ENCODE peak calls at places on chromosomes 4 and X, in four cellular contexts. W is mammary epithelial cell, H is lung, Q is lower lobe of right lung. X is an unnamed sample.

GRCh38 chr4:183200453-183200852 is 101.4 kb downstream of the WWC2 start:
- DNase-seq in W (peak; percentile 84), H (peak; percentile 83), Q (peak; percentile 83), X (no peak)

GRCh38 chrX:78527263-78527662 is 131.9 kb downstream of the RTL3 start:
- DNase-seq in W (peak; percentile 45), H (no peak), Q (no peak), X (no peak)

GRCh38 chr4:7384003-7384928 is 50.5 kb downstream of the PSAPL1 start:
- DNase-seq in W (no peak), H (no peak), Q (peak; percentile 24), X (no peak)

GRCh38 chrX:74349387-74349786 is 45.4 kb downstream of the ZCCHC13 start:
- DNase-seq in W (peak; percentile 56), H (no peak), Q (no peak), X (no peak)

GRCh38 chrX:40140706-40141499 is 43.1 kb upstream of the BCOR start:
- DNase-seq in W (no peak), H (no peak), Q (peak; percentile 57), X (no peak)

GRCh38 chr4:102620697-102621497 is 119.7 kb downstream of the NFKB1 start:
- DNase-seq in W (peak; percentile 71), H (no peak), Q (no peak), X (no peak)

GRCh38 chr4:54912155-54912554 is 213.2 kb downstream of the KDR start:
- DNase-seq in W (peak; percentile 23), H (no peak), Q (no peak), X (no peak)

GRCh38 chr4:90670183-90670582 is 543.0 kb downstream of the CCSER1 start:
- DNase-seq in W (no peak), H (no peak), Q (no peak), X (no peak)

GRCh38 chrX:72568406-72569092 is 4.1 kb downstream of the HDAC8 start:
- DNase-seq in W (no peak), H (no peak), Q (no peak), X (no peak)

GRCh38 chr4:20086768-20087167 is 164.9 kb upstream of the SLIT2 start:
- DNase-seq in W (no peak), H (no peak), Q (no peak), X (no peak)

GRCh38 chr4:54543088-54543795 is 114.5 kb upstream of the KIT start:
- DNase-seq in W (peak; percentile 83), H (no peak), Q (no peak), X (no peak)

GRCh38 chrX:150977411-150978162 is 5.5 kb upstream of the HMGB3 start:
- DNase-seq in W (no peak), H (no peak), Q (no peak), X (no peak)

GRCh38 chr4:113449407-113449974 is 312.0 kb downstream of the CAMK2D start:
- DNase-seq in W (no peak), H (no peak), Q (no peak), X (no peak)

GRCh38 chrX:153925387-153925738 is 701 bp downstream of the ARHGAP4 start:
- DNase-seq in W (no peak), H (no peak), Q (no peak), X (no peak)

GRCh38 chrX:46506076-46506475 is 39.1 kb downstream of the ZNF674 start:
- DNase-seq in W (no peak), H (no peak), Q (no peak), X (no peak)

GRCh38 chr4:75848891-75849290 is 53.4 kb downstream of the PPEF2 start:
- DNase-seq in W (peak; percentile 15), H (no peak), Q (no peak), X (no peak)

GRCh38 chr4:130124066-130124465 is 1028.1 kb downstream of the C4orf33 start:
- DNase-seq in W (no peak), H (no peak), Q (no peak), X (no peak)

GRCh38 chr4:89898304-89898716 is 3.7 kb downstream of the MMRN1 start:
- DNase-seq in W (no peak), H (no peak), Q (no peak), X (no peak)

GRCh38 chrX:134849390-134849789 is 141.4 kb upstream of the SMIM10 start:
- DNase-seq in W (peak; percentile 11), H (no peak), Q (no peak), X (no peak)

GRCh38 chrX:3076416-3076991 is 35.2 kb downstream of the ARSF start:
- DNase-seq in W (no peak), H (no peak), Q (no peak), X (no peak)

GRCh38 chr4:87118826-87119225 is 101.6 kb downstream of the KLHL8 start:
- DNase-seq in W (peak; percentile 27), H (no peak), Q (no peak), X (no peak)

GRCh38 chr4:121096629-121097028 is 24.3 kb upstream of the NDNF start:
- DNase-seq in W (peak; percentile 7), H (no peak), Q (no peak), X (no peak)

GRCh38 chr4:183099537-183100297 is 660 bp downstream of the WWC2 start:
- DNase-seq in W (peak; percentile 35), H (peak; percentile 34), Q (peak; percentile 67), X (no peak)

GRCh38 chr4:3263053-3263958 is 14.3 kb downstream of the MSANTD1 start:
- DNase-seq in W (no peak), H (no peak), Q (no peak), X (no peak)

GRCh38 chr4:10582059-10582686 is 102.4 kb downstream of the CLNK start:
- DNase-seq in W (peak; percentile 35), H (peak; percentile 39), Q (no peak), X (no peak)

GRCh38 chr4:81572398-81572797 is 100.7 kb upstream of the RASGEF1B start:
- DNase-seq in W (no peak), H (no peak), Q (no peak), X (no peak)

GRCh38 chrX:38515291-38515690 is 46.1 kb upstream of the TSPAN7 start:
- DNase-seq in W (no peak), H (no peak), Q (no peak), X (no peak)

GRCh38 chr4:1178300-1179088 is 6.1 kb upstream of the SPON2 start:
- DNase-seq in W (peak; percentile 24), H (no peak), Q (no peak), X (no peak)

GRCh38 chr4:38980903-38981676 is 51.1 kb downstream of the TMEM156 start:
- DNase-seq in W (no peak), H (no peak), Q (no peak), X (no peak)

GRCh38 chr4:165965503-165965902 is 92.5 kb downstream of the TLL1 start:
- DNase-seq in W (peak; percentile 68), H (no peak), Q (no peak), X (no peak)

GRCh38 chrX:39261446-39262147 is 460.3 kb downstream of the MID1IP1 start:
- DNase-seq in W (peak; percentile 82), H (no peak), Q (no peak), X (no peak)

GRCh38 chrX:119606508-119607389 is 525 bp upstream of the NKRF start:
- DNase-seq in W (no peak), H (no peak), Q (no peak), X (no peak)

GRCh38 chr4:75327804-75328512 is 186.2 kb downstream of the RCHY1 start:
- DNase-seq in W (no peak), H (no peak), Q (no peak), X (no peak)

GRCh38 chrX:50492720-50493119 is 22.1 kb upstream of the DGKK start:
- DNase-seq in W (no peak), H (no peak), Q (no peak), X (no peak)

GRCh38 chr4:184911310-184911709 is 85.5 kb upstream of the ACSL1 start:
- DNase-seq in W (peak; percentile 97), H (no peak), Q (no peak), X (no peak)

DNA sequence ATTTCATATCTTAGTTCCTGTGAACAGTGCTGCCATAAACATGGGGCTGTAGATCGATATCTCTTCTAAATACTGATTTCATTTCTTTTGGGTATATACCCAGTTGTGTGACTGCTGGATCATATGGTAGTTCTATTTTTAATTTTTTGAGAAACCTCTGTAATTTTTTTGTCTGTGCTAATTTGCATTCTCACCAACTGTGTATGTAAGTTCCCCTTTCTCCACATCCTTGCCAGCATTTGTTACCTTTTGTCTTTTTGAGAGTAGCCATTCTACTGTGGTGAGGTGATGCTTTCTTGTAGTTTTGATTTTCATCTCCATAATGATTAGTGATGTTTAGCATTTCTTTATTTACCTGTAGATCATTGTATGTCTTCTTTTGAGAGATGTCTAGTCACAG is 2086.5 kb upstream of the TENM3 start:
- DNase-seq in W (no peak), H (no peak), Q (no peak), X (no peak)
- H3K4me1 ChIP-seq in W (no peaks in the 10 kb centered on the region), H (no peaks in the 10 kb centered on the region), Q (no peaks in the 10 kb centered on the region), X (no peaks in the 10 kb centered on the region)

GRCh38 chr4:72569719-72570235 is 756 bp upstream of the ADAMTS3 start:
- DNase-seq in W (no peak), H (no peak), Q (no peak), X (no peak)
- H3K4me3 ChIP-seq in W (no peak overlapping the region), H (peak overlapping the region; percentile 48), Q (peak overlapping the region; percentile 65), X (no peak overlapping the region)

GRCh38 chrX:103686199-103687072 is at the start of gene MORF4L2:
- DNase-seq in W (peak; percentile 97), H (peak; percentile 92), Q (peak; percentile 90), X (peak; percentile 92)
- H3K9me3 ChIP-seq in W (no peaks in the 10 kb centered on the region), H (no peaks in the 10 kb centered on the region), Q (no peaks in the 10 kb centered on the region), X (no peaks in the 10 kb centered on the region)

GRCh38 chrX:68932611-68933010 is 103.8 kb downstream of the EFNB1 start:
- DNase-seq in W (no peak), H (no peak), Q (no peak), X (no peak)
- H3K4me1 ChIP-seq in W (peaks cover 37% of the 10 kb centered on the region), H (peaks cover 2% of the 10 kb centered on the region), Q (no peaks in the 10 kb centered on the region), X (no peaks in the 10 kb centered on the region)

GRCh38 chr4:116925900-116926457 is 159.4 kb downstream of the TRAM1L1 start:
- DNase-seq in W (no peak), H (peak; percentile 30), Q (peak; percentile 43), X (no peak)
- H3K4me3 ChIP-seq in W (no peak overlapping the region), H (no peak overlapping the region), Q (peak overlapping the region; percentile 32), X (no peak overlapping the region)

DNA sequence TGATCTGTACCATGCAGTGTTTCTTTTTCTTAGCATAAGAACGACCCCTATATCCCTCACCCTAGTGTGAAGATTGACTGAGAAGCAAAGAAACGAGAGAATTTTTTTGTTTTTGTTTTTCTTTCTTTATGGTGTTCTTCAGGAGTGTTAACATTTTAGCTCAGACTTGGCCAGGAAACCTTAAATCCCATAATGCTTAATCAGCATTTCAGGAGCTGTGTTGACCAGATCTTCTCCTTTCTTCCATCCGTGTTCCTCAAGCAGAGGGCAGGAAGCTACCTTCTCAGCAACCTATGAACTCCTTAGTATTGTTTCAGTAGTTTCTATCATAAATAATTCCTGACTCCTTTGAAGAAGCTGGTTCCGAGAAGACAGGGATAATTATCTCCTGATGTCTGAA is 1501.5 kb downstream of the STIM2 start:
- DNase-seq in W (no peak), H (no peak), Q (no peak), X (no peak)
- H3K9me3 ChIP-seq in W (no peaks in the 10 kb centered on the region), H (no peaks in the 10 kb centered on the region), Q (no peaks in the 10 kb centered on the region), X (no peaks in the 10 kb centered on the region)

GRCh38 chrX:13082286-13083065 is 38.1 kb upstream of the FAM9C start:
- DNase-seq in W (no peak), H (no peak), Q (no peak), X (no peak)
- H3K4me1 ChIP-seq in W (peaks cover 3% of the 10 kb centered on the region), H (peaks cover 2% of the 10 kb centered on the region), Q (peaks cover 44% of the 10 kb centered on the region), X (peaks cover 95% of the 10 kb centered on the region)

GRCh38 chr4:172809319-172809718 is 359.3 kb upstream of the GALNT7 start:
- DNase-seq in W (no peak), H (no peak), Q (no peak), X (no peak)
- H3K4me3 ChIP-seq in W (no peak overlapping the region), H (no peak overlapping the region), Q (no peak overlapping the region), X (no peak overlapping the region)

GRCh38 chrX:13067842-13068241 is 23.4 kb upstream of the FAM9C start:
- DNase-seq in W (no peak), H (no peak), Q (no peak), X (no peak)
- H3K9me3 ChIP-seq in W (peaks cover 2% of the 10 kb centered on the region), H (no peaks in the 10 kb centered on the region), Q (no peaks in the 10 kb centered on the region), X (peaks cover 5% of the 10 kb centered on the region)